ENCODE peak calls at places on chromosomes 13 and 19, in ten cellular contexts. Q is suprapubic skin; Z is pancreas; F is kidney epithelial cell; C is effector memory CD4-positive, alpha-beta T cell; H is right lobe of liver; U is testis; P is WERI-Rb-1; O is HAP-1; K is transverse colon. X is an unnamed sample.

GRCh38 chr19:41903161-41903953 is 20.4 kb downstream of the ARHGEF1 start:
- DNase-seq in Q (no peak), Z (no peak), F (no peak), C (no peak), H (no peak), U (no peak), P (no peak), O (no peak), K (no peak), X (no peak)

GRCh38 chr19:17220207-17220758 is 5.1 kb downstream of the USE1 start:
- DNase-seq in Q (no peak), Z (no peak), F (no peak), C (no peak), H (no peak), U (no peak), P (no peak), O (no peak), K (peak; percentile 52), X (no peak)

GRCh38 chr13:100382787-100383186 is 205.8 kb downstream of the GGACT start:
- DNase-seq in Q (no peak), Z (no peak), F (no peak), C (no peak), H (no peak), U (no peak), P (no peak), O (no peak), K (no peak), X (no peak)

GRCh38 chr19:55251296-55252081 is 7.3 kb downstream of the PPP6R1 start:
- DNase-seq in Q (no peak), Z (no peak), F (peak; percentile 53), C (no peak), H (no peak), U (no peak), P (no peak), O (no peak), K (no peak), X (peak; percentile 35)

GRCh38 chr13:20566424-20566916 is 487 bp upstream of the IFT88 start:
- DNase-seq in Q (no peak), Z (no peak), F (peak; percentile 43), C (peak; percentile 1), H (no peak), U (no peak), P (peak; percentile 96), O (no peak), K (peak; percentile 75), X (no peak)

GRCh38 chr19:35013047-35013819 is 13.1 kb downstream of the GRAMD1A start:
- DNase-seq in Q (peak; percentile 84), Z (peak; percentile 66), F (no peak), C (peak; percentile 73), H (peak; percentile 81), U (peak; percentile 79), P (peak; percentile 84), O (peak; percentile 7), K (peak; percentile 77), X (peak; percentile 99)

GRCh38 chr13:106595623-106596022 is 27.7 kb upstream of the ARGLU1 start:
- DNase-seq in Q (no peak), Z (no peak), F (no peak), C (no peak), H (no peak), U (peak; percentile 42), P (no peak), O (no peak), K (no peak), X (no peak)

GRCh38 chr13:66329988-66330429 is 900.1 kb downstream of the PCDH9 start:
- DNase-seq in Q (no peak), Z (no peak), F (no peak), C (no peak), H (no peak), U (no peak), P (no peak), O (no peak), K (no peak), X (no peak)

GRCh38 chr13:21583496-21583895 is 20.5 kb downstream of the MICU2 start:
- DNase-seq in Q (no peak), Z (no peak), F (no peak), C (no peak), H (no peak), U (no peak), P (no peak), O (no peak), K (no peak), X (no peak)

GRCh38 chr19:6018786-6019185 is 40.8 kb upstream of the RANBP3 start:
- DNase-seq in Q (no peak), Z (no peak), F (no peak), C (no peak), H (no peak), U (no peak), P (peak; percentile 35), O (no peak), K (no peak), X (peak; percentile 95)

GRCh38 chr13:30421093-30422055 is 919 bp upstream of the UBE2L5 start:
- DNase-seq in Q (peak; percentile 93), Z (peak; percentile 85), F (no peak), C (peak; percentile 26), H (peak; percentile 89), U (peak; percentile 81), P (no peak), O (peak; percentile 72), K (peak; percentile 82), X (peak; percentile 89)

GRCh38 chr13:105030851-105031250 is 1504.6 kb downstream of the EFNB2 start:
- DNase-seq in Q (no peak), Z (no peak), F (no peak), C (no peak), H (no peak), U (no peak), P (no peak), O (no peak), K (no peak), X (no peak)

DNA sequence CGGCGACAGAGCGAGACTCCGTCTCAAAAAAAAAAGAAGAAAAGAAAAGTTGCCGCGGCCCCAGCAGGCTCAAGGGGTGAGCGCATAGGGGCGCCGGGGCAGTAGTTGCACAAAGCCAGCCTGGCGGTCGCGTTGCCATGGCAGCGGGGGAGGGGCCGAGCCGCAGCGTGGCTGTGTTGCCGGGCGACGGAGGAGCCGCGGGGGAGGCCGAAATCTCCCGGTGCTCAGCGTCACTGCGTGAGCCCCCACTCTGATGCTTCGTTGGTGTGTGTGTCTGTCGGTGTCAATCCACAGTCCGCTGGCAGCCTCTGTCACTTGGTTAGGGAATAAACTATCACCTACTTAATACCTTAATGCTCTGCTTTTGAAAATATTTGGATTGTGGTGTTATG is 82.9 kb upstream of the C1QTNF9B start:
- DNase-seq in Q (peak; percentile 88), Z (peak; percentile 79), F (peak; percentile 19), C (peak; percentile 81), H (peak; percentile 74), U (peak; percentile 92), P (peak; percentile 93), O (peak; percentile 54), K (peak; percentile 81), X (peak; percentile 96)
- H3K4me3 ChIP-seq in Q (peak overlapping the region; percentile 53), Z (peak overlapping the region; percentile 21), F (peak overlapping the region; percentile 60), C (peak overlapping the region; percentile 64), H (peak overlapping the region; percentile 44), U (peak overlapping the region; percentile 52), P (peak overlapping the region; percentile 70), O (peak overlapping the region; percentile 32), K (no peak overlapping the region), X (peak overlapping the region; percentile 44)

DNA sequence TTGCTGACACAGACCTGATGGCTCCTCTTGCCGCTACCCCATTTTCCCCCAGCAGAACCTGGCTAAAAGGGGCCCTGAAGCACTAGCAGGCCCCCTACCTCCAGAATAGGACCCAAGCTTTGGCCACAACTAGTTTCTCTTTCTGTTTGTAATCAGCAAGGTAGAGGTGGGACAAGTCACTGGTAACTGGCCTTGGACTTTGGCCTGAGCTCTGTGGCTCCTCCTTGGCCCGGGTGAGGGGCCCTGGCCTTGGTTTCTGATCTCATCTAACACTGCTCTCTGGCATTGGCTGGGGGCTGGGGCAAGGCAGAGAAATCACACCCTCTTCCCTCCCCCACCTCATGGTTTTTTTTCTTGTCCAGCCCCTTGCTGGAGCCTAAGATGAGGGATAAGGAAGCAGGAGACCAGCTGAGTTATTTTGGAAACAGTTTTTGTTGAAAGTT is 2.1 kb downstream of the CALM3 start:
- DNase-seq in Q (no peak), Z (peak; percentile 90), F (no peak), C (no peak), H (peak; percentile 75), U (peak; percentile 14), P (no peak), O (no peak), K (peak; percentile 77), X (peak; percentile 51)
- H3K36me3 ChIP-seq in Q (peaks cover 26% of the 10 kb centered on the region), Z (peaks cover 27% of the 10 kb centered on the region), F (no peaks in the 10 kb centered on the region), C (peaks cover 32% of the 10 kb centered on the region), H (peaks cover 12% of the 10 kb centered on the region), U (no peaks in the 10 kb centered on the region), P (peaks cover 48% of the 10 kb centered on the region), O (peaks cover 44% of the 10 kb centered on the region), K (peaks cover 10% of the 10 kb centered on the region), X (peaks cover 20% of the 10 kb centered on the region)

DNA sequence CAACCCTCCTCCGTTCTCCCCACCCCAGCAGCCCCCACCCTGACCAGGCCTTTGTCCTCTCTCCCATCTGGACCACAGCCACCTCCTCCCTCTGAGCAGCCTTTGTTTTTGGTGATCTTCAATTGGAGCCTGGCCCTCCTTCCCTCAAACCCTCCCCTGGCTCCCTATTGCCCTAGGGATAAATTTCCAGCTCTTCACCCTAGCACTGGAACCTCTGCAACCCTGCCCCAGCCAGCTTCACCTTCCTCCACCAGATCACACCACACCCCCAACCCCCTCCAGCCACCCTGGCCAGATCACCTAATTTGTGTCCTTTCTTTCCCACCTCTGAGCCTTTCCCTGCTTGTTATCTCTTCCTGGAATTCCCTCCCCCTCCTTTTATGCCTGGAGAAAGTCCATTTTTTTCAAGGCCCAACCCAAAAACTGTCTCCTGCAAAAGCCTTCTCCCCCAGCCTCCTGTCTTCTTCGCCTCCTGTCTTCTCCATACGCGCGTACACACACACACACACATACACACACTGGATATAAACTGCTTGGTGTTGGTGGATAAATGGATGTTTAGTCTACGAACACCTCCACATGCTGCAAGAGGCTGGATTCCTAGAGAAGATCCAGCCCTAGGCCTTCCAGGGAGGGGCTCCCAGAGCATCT is 5.2 kb upstream of the TLE2 start:
- DNase-seq in Q (no peak), Z (no peak), F (no peak), C (no peak), H (no peak), U (no peak), P (no peak), O (no peak), K (no peak), X (no peak)
- H3K27me3 ChIP-seq in Q (no peaks in the 10 kb centered on the region), Z (no peaks in the 10 kb centered on the region), F (peaks cover 30% of the 10 kb centered on the region), C (no peaks in the 10 kb centered on the region), H (no peaks in the 10 kb centered on the region), U (no peaks in the 10 kb centered on the region), P (no peaks in the 10 kb centered on the region), O (peaks cover 5% of the 10 kb centered on the region), K (no peaks in the 10 kb centered on the region), X (peaks cover 12% of the 10 kb centered on the region)

DNA sequence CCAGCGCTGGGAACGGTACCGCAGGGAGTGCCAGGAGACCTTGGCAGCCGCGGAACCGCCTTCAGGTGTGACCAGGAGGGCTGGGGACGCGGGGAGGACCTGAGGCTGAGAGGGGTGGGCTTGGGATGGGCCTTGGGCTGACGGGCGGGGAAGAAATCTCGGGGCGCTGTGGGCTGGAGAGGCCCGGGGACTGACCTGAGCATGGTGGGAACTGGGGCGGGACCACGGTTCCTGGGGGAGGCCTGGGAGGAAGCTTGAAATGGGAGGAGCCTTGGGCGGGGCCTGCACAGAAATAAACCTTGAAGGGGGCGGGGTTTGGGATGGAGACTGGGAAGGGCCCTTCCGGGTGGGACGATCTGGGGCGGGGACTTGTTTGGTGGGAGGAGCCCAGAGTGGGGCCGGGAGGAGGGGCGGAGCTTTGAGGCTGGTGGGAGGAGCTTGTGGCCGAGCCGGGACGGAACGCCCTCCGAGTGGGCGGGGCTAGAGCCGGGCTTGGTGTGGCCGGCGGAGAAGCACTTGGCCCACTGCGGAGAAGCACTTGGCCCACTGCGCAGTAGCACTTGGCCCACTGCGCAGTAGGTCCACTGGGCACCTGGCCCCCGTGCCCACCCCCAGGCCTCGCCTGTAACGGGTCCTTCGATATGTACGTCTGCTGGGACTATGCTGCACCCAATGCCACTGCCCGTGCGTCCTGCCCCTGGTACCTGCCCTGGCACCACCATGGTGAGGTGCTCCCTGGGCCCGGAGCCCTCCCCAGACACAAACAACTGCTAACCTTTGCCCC is 2.8 kb downstream of the GIPR start:
- DNase-seq in Q (peak; percentile 89), Z (peak; percentile 94), F (no peak), C (peak; percentile 45), H (peak; percentile 60), U (peak; percentile 85), P (no peak), O (peak; percentile 91), K (peak; percentile 94), X (peak; percentile 100)
- H3K4me3 ChIP-seq in Q (peak overlapping the region; percentile 27), Z (no peak overlapping the region), F (peak overlapping the region; percentile 46), C (no peak overlapping the region), H (no peak overlapping the region), U (peak overlapping the region; percentile 7), P (no peak overlapping the region), O (peak overlapping the region; percentile 36), K (no peak overlapping the region), X (peak overlapping the region; percentile 58)

X was measured in H7.